ENCODE peak calls at places on chromosomes 3 and 15, in nine cellular contexts. A is A549, N is cardiac muscle cell, V is H1, R is dorsolateral prefrontal cortex, P is heart right ventricle, K is neural progenitor cell, G is small intestine, H is fibroblast of lung. U is an unnamed sample.
A peak's percentile ranks its signal among the peaks of the same experiment; 100 is the strongest.

GRCh38 chr15:39236375-39236774 is 344.5 kb upstream of the THBS1 start:
- DNase-seq in R (no peak), A (no peak), N (no peak), K (no peak), V (no peak), H (no peak), P (no peak), G (no peak), U (no peak)

GRCh38 chr3:56115698-56116097 is 352.6 kb downstream of the ERC2 start:
- DNase-seq in R (no peak), N (no peak), G (no peak), K (peak; percentile 10), A (no peak), V (peak; percentile 61), P (no peak), H (no peak), U (no peak)

GRCh38 chr15:101501703-101502373 is 12.3 kb upstream of the PCSK6 start:
- DNase-seq in R (no peak), G (peak; percentile 48), A (peak; percentile 51), V (peak; percentile 81), H (no peak), N (peak; percentile 45), P (no peak), K (peak; percentile 81), U (no peak)

GRCh38 chr3:172174396-172175253 is 135.2 kb downstream of the FNDC3B start:
- DNase-seq in R (no peak), H (peak; percentile 49), G (no peak), P (no peak), A (no peak), K (peak; percentile 28), V (no peak), N (no peak), U (no peak)

GRCh38 chr3:14125193-14126016 is 553 bp downstream of the TMEM43 start:
- DNase-seq in R (peak; percentile 58), N (peak; percentile 95), A (peak; percentile 83), G (peak; percentile 87), V (peak; percentile 67), P (peak; percentile 58), H (peak; percentile 96), K (peak; percentile 87), U (peak; percentile 39)

GRCh38 chr15:101070024-101070423 is 150.9 kb downstream of the LRRK1 start:
- DNase-seq in R (no peak), A (no peak), N (no peak), V (no peak), G (no peak), P (no peak), H (no peak), K (no peak), U (no peak)

GRCh38 chr3:1269808-1270207 is 177.0 kb downstream of the CNTN6 start:
- DNase-seq in P (no peak), R (no peak), A (no peak), V (no peak), K (no peak), G (no peak), H (no peak), N (no peak), U (no peak)

GRCh38 chr3:112020653-112021052 is 13.9 kb upstream of the TMPRSS7 start:
- DNase-seq in N (no peak), K (peak; percentile 83), R (no peak), P (no peak), G (no peak), H (no peak), V (no peak), A (no peak), U (no peak)

GRCh38 chr15:36370735-36371115 is 208.7 kb upstream of the CDIN1 start:
- DNase-seq in V (no peak), K (no peak), A (peak; percentile 70), G (no peak), R (no peak), N (peak; percentile 43), H (peak; percentile 68), P (no peak), U (no peak)

GRCh38 chr3:81452406-81452805 is 309.0 kb downstream of the GBE1 start:
- DNase-seq in A (no peak), G (no peak), P (no peak), V (no peak), N (peak; percentile 26), R (no peak), H (no peak), K (no peak), U (no peak)

GRCh38 chr15:63030101-63030528 is 12.4 kb upstream of the TPM1 start:
- DNase-seq in A (no peak), P (no peak), N (no peak), K (no peak), R (no peak), H (peak; percentile 44), V (no peak), G (no peak), U (no peak)

GRCh38 chr3:194856296-194856695 is 170.6 kb downstream of the FAM43A start:
- DNase-seq in R (no peak), A (no peak), H (no peak), P (peak; percentile 55), G (no peak), K (no peak), V (no peak), N (no peak), U (no peak)

GRCh38 chr15:56249080-56249479 is 5.4 kb upstream of the RFX7 start:
- DNase-seq in G (peak; percentile 64), R (no peak), P (no peak), H (peak; percentile 68), N (peak; percentile 80), A (peak; percentile 77), V (no peak), K (peak; percentile 76), U (no peak)

GRCh38 chr15:49847937-49848823 is 227.3 kb downstream of the DTWD1 start:
- DNase-seq in G (no peak), A (peak; percentile 91), K (no peak), V (no peak), P (no peak), H (peak; percentile 98), R (no peak), N (peak; percentile 96), U (no peak)

GRCh38 chr3:21142949-21143348 is 608.1 kb downstream of the ZNF385D start:
- DNase-seq in H (no peak), G (no peak), K (no peak), N (no peak), A (no peak), R (no peak), P (no peak), V (no peak), U (no peak)

GRCh38 chr15:86362556-86362955 is 282.9 kb downstream of the AGBL1 start:
- DNase-seq in N (no peak), G (no peak), P (no peak), A (peak; percentile 2), V (no peak), H (no peak), R (no peak), K (no peak), U (no peak)

GRCh38 chr15:39922450-39923092 is 2.5 kb upstream of the GPR176 start:
- DNase-seq in V (no peak), N (no peak), P (no peak), K (peak; percentile 30), R (peak; percentile 38), G (no peak), A (no peak), H (no peak), U (no peak)

GRCh38 chr15:60017538-60018199 is 13.6 kb downstream of the FOXB1 start:
- DNase-seq in K (no peak), A (no peak), N (peak; percentile 75), G (no peak), R (no peak), H (no peak), V (no peak), P (no peak), U (no peak)

GRCh38 chr3:31039145-31039544 is 144.7 kb upstream of the GADL1 start:
- DNase-seq in N (no peak), A (no peak), G (no peak), R (no peak), K (no peak), P (no peak), H (no peak), V (no peak), U (no peak)

GRCh38 chr15:67023517-67024321 is 41.7 kb upstream of the SMAD3 start:
- DNase-seq in N (no peak), A (no peak), G (no peak), P (no peak), V (no peak), K (no peak), H (no peak), R (no peak), U (no peak)

GRCh38 chr15:67025719-67026118 is 39.7 kb upstream of the SMAD3 start:
- DNase-seq in H (peak; percentile 78), P (peak; percentile 27), K (no peak), V (no peak), G (peak; percentile 73), N (peak; percentile 83), A (peak; percentile 71), R (no peak), U (no peak)

GRCh38 chr15:67024998-67025368 is 40.4 kb upstream of the SMAD3 start:
- DNase-seq in A (no peak), P (no peak), H (no peak), R (no peak), N (no peak), K (no peak), V (no peak), G (no peak), U (no peak)

GRCh38 chr15:67022587-67022986 is 42.8 kb upstream of the SMAD3 start:
- DNase-seq in H (no peak), N (no peak), G (no peak), K (no peak), R (no peak), V (no peak), A (no peak), P (no peak), U (no peak)

GRCh38 chr15:67024322-67024997 is 40.9 kb upstream of the SMAD3 start:
- DNase-seq in V (no peak), P (peak; percentile 37), N (peak; percentile 97), K (no peak), G (peak; percentile 85), A (peak; percentile 88), H (peak; percentile 98), R (peak; percentile 74), U (peak; percentile 57)
- H3K27ac ChIP-seq in V (no peak overlapping the region), P (peak overlapping the region; percentile 69), N (peak overlapping the region; percentile 33), K (no peak overlapping the region), G (peak overlapping the region; percentile 57), A (peak overlapping the region; percentile 75), H (peak overlapping the region; percentile 78), R (peak overlapping the region; percentile 73), U (peak overlapping the region; percentile 33)

GRCh38 chr3:4674216-4674615 is 181.1 kb downstream of the ITPR1 start:
- DNase-seq in H (peak; percentile 12), P (no peak), A (no peak), N (peak; percentile 90), R (no peak), V (no peak), G (no peak), K (no peak), U (no peak)
- H3K27ac ChIP-seq in H (no peak overlapping the region), P (no peak overlapping the region), A (no peak overlapping the region), N (no peak overlapping the region), R (no peak overlapping the region), V (no peak overlapping the region), G (no peak overlapping the region), K (no peak overlapping the region), U (peak overlapping the region; percentile 79)

GRCh38 chr15:88623632-88624031 is 2.5 kb downstream of the AEN start:
- DNase-seq in V (no peak), R (no peak), N (no peak), H (no peak), P (no peak), G (no peak), K (no peak), A (no peak), U (no peak)
- H3K27ac ChIP-seq in V (no peak overlapping the region), R (no peak overlapping the region), N (no peak overlapping the region), H (peak overlapping the region; percentile 97), P (peak overlapping the region; percentile 41), G (peak overlapping the region; percentile 83), K (no peak overlapping the region), A (peak overlapping the region; percentile 34), U (no peak overlapping the region)

GRCh38 chr3:11522398-11522715 is 121.4 kb downstream of the VGLL4 start:
- DNase-seq in R (no peak), G (no peak), P (no peak), A (no peak), N (no peak), H (no peak), K (no peak), V (no peak), U (no peak)
- H3K27ac ChIP-seq in R (no peak overlapping the region), G (no peak overlapping the region), P (no peak overlapping the region), A (no peak overlapping the region), N (no peak overlapping the region), H (no peak overlapping the region), K (no peak overlapping the region), V (no peak overlapping the region), U (no peak overlapping the region)